ENCODE peak calls at places on chromosome 11, in seven cellular contexts. N is neural progenitor cell, X is IMR-90, U is endodermal cell, E is neuronal stem cell, M is mesenchymal stem cell, G is PC-3. D is an unnamed sample.

GRCh38 chr11:44223261-44223660 is 86.7 kb downstream of the ALX4 start:
- DNase-seq in G (peak), E (no peak), X (peak), N (no peak), U (no peak), M (peak), D (peak)

GRCh38 chr11:89381094-89381493 is 110.1 kb downstream of the NOX4 start:
- DNase-seq in N (no peak), G (peak), M (peak), X (peak), U (no peak), E (no peak), D (peak)

GRCh38 chr11:104905271-104905670 is 7.0 kb upstream of the CASP12 start:
- DNase-seq in N (peak), E (no peak), M (no peak), U (no peak), G (peak), X (no peak), D (no peak)

GRCh38 chr11:28566643-28567042 is 458.5 kb downstream of the METTL15 start:
- DNase-seq in G (no peak), U (peak), E (peak), M (peak), N (peak), X (peak), D (peak)

GRCh38 chr11:6480299-6480914 is 724 bp downstream of the ARFIP2 start:
- DNase-seq in M (peak), U (no peak), X (no peak), E (no peak), G (no peak), N (no peak), D (no peak)

GRCh38 chr11:17558025-17558780 is 11.1 kb downstream of the OTOG start:
- DNase-seq in M (no peak), N (no peak), E (no peak), U (no peak), G (no peak), X (no peak), D (no peak)

GRCh38 chr11:125062931-125063428 is at the start of gene SLC37A2:
- DNase-seq in N (peak), M (peak), G (peak), E (peak), U (peak), X (peak), D (peak)

GRCh38 chr11:11532574-11532973 is 89.2 kb downstream of the GALNT18 start:
- DNase-seq in G (no peak), N (no peak), U (no peak), M (no peak), X (peak), E (no peak), D (no peak)

GRCh38 chr11:13357232-13357631 is 79.6 kb downstream of the BMAL1 start:
- DNase-seq in M (no peak), E (no peak), N (no peak), X (no peak), G (no peak), U (peak), D (no peak)

GRCh38 chr11:10197091-10197490 is 96.9 kb downstream of the SBF2 start:
- DNase-seq in U (no peak), X (peak), E (no peak), N (no peak), M (no peak), G (peak), D (no peak)

GRCh38 chr11:488062-488461 is 19.0 kb downstream of the RNH1 start:
- DNase-seq in X (no peak), G (no peak), U (no peak), M (no peak), N (no peak), E (no peak), D (no peak)

GRCh38 chr11:82557274-82557673 is 176.4 kb downstream of the FAM181B start:
- DNase-seq in N (no peak), G (no peak), X (no peak), E (no peak), M (no peak), U (no peak), D (no peak)

GRCh38 chr11:69594481-69594880 is 46.5 kb upstream of the CCND1 start:
- DNase-seq in M (no peak), E (no peak), X (no peak), G (no peak), N (no peak), U (no peak), D (no peak)

GRCh38 chr11:697028-697491 is 1.4 kb downstream of the TMEM80 start:
- DNase-seq in G (peak), X (peak), U (no peak), M (peak), E (no peak), N (no peak), D (peak)

GRCh38 chr11:70662691-70663098 is 264.4 kb downstream of the CTTN start:
- DNase-seq in G (no peak), M (peak), X (no peak), N (no peak), E (no peak), U (peak), D (no peak)

GRCh38 chr11:100647861-100648260 is 39.2 kb upstream of the ARHGAP42 start:
- DNase-seq in N (no peak), M (no peak), X (no peak), U (no peak), E (no peak), G (no peak), D (no peak)

GRCh38 chr11:114762437-114762836 is 84.1 kb downstream of the NXPE2 start:
- DNase-seq in E (peak), X (peak), U (peak), M (peak), G (peak), N (peak), D (peak)

GRCh38 chr11:74388678-74389327 is 9.4 kb downstream of the PGM2L1 start:
- DNase-seq in U (peak), E (peak), M (peak), G (peak), N (peak), X (peak), D (peak)

GRCh38 chr11:75311858-75312288 is 39.6 kb downstream of the ARRB1 start:
- DNase-seq in N (no peak), M (peak), U (no peak), X (peak), E (no peak), G (no peak), D (peak)

GRCh38 chr11:113261709-113262475 is 52.5 kb upstream of the TTC12 start:
- DNase-seq in N (no peak), U (no peak), M (peak), G (peak), E (no peak), X (peak), D (peak)

GRCh38 chr11:109508943-109509342 is 87.0 kb downstream of the C11orf87 start:
- DNase-seq in E (no peak), X (no peak), M (no peak), G (no peak), N (no peak), U (no peak), D (no peak)

GRCh38 chr11:36210529-36210928 is 78.7 kb downstream of the COMMD9 start:
- DNase-seq in M (no peak), X (no peak), G (no peak), N (no peak), U (no peak), E (no peak), D (no peak)

GRCh38 chr11:63855975-63856374 is 17.1 kb downstream of the MARK2 start:
- DNase-seq in M (no peak), U (no peak), E (no peak), G (no peak), X (no peak), N (no peak), D (no peak)

GRCh38 chr11:11409916-11410315 is 56.9 kb upstream of the CSNK2A3 start:
- DNase-seq in X (no peak), E (no peak), G (no peak), U (no peak), M (no peak), N (no peak), D (no peak)

GRCh38 chr11:112085822-112086421 is 634 bp downstream of the TIMM8B start:
- DNase-seq in X (peak), N (no peak), E (no peak), G (peak), M (peak), U (no peak), D (peak)

GRCh38 chr11:2810401-2811205 is 75.0 kb downstream of the CDKN1C start:
- DNase-seq in X (no peak), G (no peak), M (no peak), U (no peak), E (no peak), N (no peak), D (no peak)

GRCh38 chr11:34706709-34707461 is 86.0 kb downstream of the EHF start:
- DNase-seq in M (no peak), E (no peak), N (no peak), U (peak), G (no peak), X (no peak), D (no peak)
- H3K27ac ChIP-seq in M (no peak), E (no peak), N (no peak), U (no peak), G (no peak), X (no peak), D (no peak)

DNA sequence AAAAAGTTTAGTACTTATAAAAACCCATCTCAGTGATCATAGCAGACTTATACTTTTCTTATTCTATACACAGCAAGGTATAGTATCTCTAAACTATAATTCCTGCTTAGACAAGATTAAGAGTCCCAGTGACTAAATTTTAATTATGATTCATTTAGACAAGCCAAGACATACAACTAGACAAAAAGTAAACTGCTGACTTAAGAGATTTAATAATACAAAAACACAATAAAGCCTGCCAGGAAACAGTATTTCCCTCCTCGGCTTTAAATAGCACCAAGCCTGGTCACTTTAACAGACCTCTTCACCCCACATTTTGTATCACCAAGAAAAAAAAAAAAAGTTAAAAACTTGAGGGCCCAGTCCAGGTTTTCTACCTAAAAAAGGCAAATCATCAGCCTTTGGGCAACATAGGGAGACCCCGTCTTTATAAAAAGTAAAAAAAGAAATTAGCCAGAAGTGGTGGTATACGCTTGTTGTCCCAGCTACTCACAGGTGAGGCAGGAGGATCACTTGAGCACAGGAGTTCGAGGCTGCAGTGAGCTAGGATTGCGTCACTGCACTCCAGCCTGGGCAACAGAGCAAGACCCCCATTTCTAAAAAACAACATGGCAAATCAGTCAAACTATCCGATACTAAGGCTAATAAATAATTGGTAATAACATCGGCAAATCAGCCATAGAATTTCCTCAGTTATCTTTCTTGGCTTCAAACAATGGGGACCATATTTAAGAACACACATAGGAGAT is 53.8 kb downstream of the SIK3 start:
- DNase-seq in E (no peak), G (no peak), X (no peak), M (no peak), N (no peak), U (no peak), D (no peak)
- H3K9ac ChIP-seq in E (peak), G (no peak), X (no peak), M (peak), N (no peak), U (no peak), D (no peak)

GRCh38 chr11:4072668-4073285 is 21.8 kb upstream of the RRM1 start:
- DNase-seq in X (peak), N (peak), M (peak), E (peak), U (peak), G (peak), D (peak)

GRCh38 chr11:4074266-4074665 is 20.3 kb upstream of the RRM1 start:
- DNase-seq in G (no peak), U (peak), M (no peak), E (no peak), X (no peak), N (no peak), D (no peak)

GRCh38 chr11:4071828-4072421 is 22.7 kb upstream of the RRM1 start:
- DNase-seq in G (no peak), E (peak), M (peak), U (peak), N (peak), X (no peak), D (peak)

GRCh38 chr11:4071325-4071724 is 23.3 kb upstream of the RRM1 start:
- DNase-seq in X (no peak), E (no peak), G (no peak), U (peak), M (no peak), N (no peak), D (no peak)

DNA sequence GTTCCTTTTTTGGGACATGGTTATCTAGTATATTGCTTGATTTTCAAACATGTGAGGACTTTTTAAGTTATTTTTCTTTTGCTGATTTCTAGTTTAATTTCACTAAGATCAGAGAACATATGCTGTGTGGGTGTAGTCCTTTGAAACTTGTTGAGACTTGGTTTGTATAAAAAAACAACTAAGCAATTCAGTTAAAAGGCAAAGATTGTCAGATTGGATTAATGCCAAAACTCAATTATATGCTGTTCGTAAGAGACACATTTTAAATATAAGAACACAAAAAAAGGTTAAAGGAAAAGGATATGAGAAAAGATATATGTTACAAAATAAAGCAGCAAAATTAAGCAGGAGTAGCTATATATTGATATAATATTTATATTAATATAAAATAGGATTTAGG is 17.8 kb upstream of the RRM1 start:
- DNase-seq in N (no peak), X (no peak), E (no peak), G (no peak), U (no peak), M (no peak), D (no peak)
- H3K27ac ChIP-seq in N (no peak), X (no peak), E (no peak), G (no peak), U (no peak), M (no peak), D (no peak)

DNA sequence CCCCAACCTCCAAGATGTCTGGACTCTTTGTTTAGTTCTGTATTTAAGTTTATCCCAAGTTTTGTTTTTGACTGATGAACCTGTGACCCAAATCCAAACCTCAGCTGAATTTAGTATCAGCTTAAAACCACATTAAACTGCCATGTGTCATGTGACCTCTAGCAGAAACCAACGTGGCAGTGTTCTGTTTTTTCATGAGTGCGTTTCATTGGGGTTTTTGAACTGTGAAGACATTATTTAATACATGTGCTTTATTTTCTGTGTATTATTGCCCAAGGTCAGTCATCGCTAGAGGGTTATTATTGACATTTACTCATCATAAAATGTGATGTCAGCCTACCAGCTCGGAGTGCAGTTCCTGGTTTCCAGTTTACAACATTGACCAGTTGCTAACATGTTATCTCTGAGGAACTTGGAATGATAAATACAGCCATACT is 1.8 kb downstream of the TLCD5 start:
- DNase-seq in N (no peak), X (peak), U (no peak), M (peak), G (peak), E (no peak), D (peak)
- H3K9ac ChIP-seq in N (no peak), X (peak), U (no peak), M (peak), G (no peak), E (no peak), D (peak)

GRCh38 chr11:120197977-120198376 is 12.9 kb upstream of the OAF start:
- DNase-seq in X (no peak), N (peak), U (no peak), M (no peak), E (no peak), G (no peak), D (no peak)

GRCh38 chr11:120199613-120200012 is 11.2 kb upstream of the OAF start:
- DNase-seq in M (no peak), X (no peak), U (no peak), N (no peak), E (no peak), G (no peak), D (no peak)

GRCh38 chr11:120198787-120199469 is 11.9 kb upstream of the OAF start:
- DNase-seq in G (no peak), N (no peak), E (no peak), X (no peak), M (no peak), U (no peak), D (no peak)

GRCh38 chr11:120197254-120197891 is 13.5 kb upstream of the OAF start:
- DNase-seq in X (no peak), G (no peak), E (no peak), M (no peak), U (peak), N (no peak), D (no peak)

GRCh38 chr11:120198403-120198786 is 12.4 kb upstream of the OAF start:
- DNase-seq in N (no peak), X (no peak), E (no peak), U (no peak), M (no peak), G (no peak), D (no peak)
- H3K27ac ChIP-seq in N (no peak), X (no peak), E (no peak), U (no peak), M (no peak), G (no peak), D (no peak)

GRCh38 chr11:76704171-76704948 is 33.8 kb upstream of the LRRC32 start:
- DNase-seq in U (no peak), X (no peak), M (no peak), N (peak), E (no peak), G (no peak), D (no peak)
- H3K9ac ChIP-seq in U (no peak), X (no peak), M (no peak), N (no peak), E (no peak), G (no peak), D (no peak)

DNA sequence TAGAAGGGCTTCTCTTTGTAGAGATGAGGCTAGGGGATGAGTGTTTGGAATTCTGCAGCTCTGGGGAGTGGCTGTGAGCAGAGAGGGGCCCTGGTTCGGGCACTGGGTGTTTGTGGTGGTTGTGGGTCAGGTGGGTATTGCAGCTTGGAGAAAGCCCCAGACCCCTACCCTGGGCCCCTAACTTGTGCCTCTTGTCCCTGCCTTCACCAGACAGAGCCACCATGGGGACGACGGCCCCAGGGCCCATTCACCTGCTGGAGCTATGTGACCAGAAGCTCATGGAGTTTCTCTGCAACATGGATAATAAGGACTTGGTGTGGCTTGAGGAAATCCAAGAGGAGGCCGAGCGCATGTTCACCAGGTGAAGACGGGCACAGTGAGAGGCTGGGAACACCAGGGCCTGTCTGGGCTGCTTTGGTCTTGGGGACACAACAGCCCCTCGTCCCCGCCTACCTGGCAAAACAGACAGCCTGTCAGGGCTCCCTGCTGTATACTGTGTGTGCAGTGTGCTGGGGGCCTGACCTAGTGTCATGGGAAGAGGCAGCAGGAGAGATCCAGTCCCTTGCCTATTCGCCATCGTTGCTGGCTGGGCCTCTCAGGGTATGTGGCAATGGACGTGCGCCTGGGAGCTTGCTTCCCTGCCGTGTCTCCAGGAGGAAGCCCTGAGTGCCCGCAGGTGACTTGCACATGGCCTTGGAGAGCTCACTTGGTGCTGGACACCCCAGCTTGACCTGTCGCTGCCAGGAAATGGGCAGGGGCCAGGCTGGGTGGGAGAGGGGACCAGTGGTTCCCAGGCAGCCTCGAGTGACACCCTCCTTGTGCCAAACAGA is 4.3 kb downstream of the INCENP start:
- DNase-seq in M (no peak), U (no peak), N (no peak), G (no peak), X (no peak), E (no peak), D (no peak)
- H3K27ac ChIP-seq in M (no peak), U (no peak), N (no peak), G (no peak), X (no peak), E (no peak), D (no peak)

GRCh38 chr11:68014157-68014965 is 4.2 kb downstream of the ALDH3B1 start:
- DNase-seq in M (peak), N (no peak), U (no peak), G (peak), X (peak), E (no peak), D (peak)

GRCh38 chr11:68016904-68017817 is 7.0 kb downstream of the ALDH3B1 start:
- DNase-seq in G (no peak), X (no peak), U (no peak), N (no peak), M (no peak), E (no peak), D (peak)

GRCh38 chr11:68016161-68016903 is 6.2 kb downstream of the ALDH3B1 start:
- DNase-seq in X (no peak), G (no peak), U (no peak), E (no peak), M (peak), N (no peak), D (no peak)

GRCh38 chr11:68014966-68015447 is 4.9 kb downstream of the ALDH3B1 start:
- DNase-seq in G (no peak), M (no peak), E (no peak), N (no peak), X (no peak), U (no peak), D (no peak)

DNA sequence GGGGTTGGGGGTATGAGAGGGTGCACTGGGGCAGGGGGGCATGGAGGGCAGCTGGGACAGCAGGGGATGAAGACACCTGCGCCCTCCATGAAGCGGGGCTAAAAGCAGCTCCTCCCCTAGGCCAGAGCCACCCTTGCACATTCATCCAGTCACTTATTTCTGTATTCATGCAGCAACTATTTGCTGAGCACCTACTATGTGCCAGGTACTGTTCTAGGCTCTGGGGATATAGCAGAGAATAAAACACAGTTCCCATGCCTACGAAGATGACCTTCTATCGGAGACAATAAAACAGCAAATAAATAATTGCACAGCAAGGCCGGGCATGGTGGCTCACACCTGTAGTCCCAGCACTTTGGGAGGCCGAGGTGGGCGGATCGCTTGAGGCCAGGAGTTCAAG is 5.3 kb downstream of the ALDH3B1 start:
- DNase-seq in X (no peak), U (no peak), E (no peak), G (no peak), N (no peak), M (no peak), D (no peak)
- H3K9ac ChIP-seq in X (no peak), U (no peak), E (no peak), G (peak), N (no peak), M (no peak), D (no peak)